ENCODE peak calls at places on chromosome X, in five cellular contexts. I, B, U, F and Y are unnamed samples. For H3K27me3, the result is how much of the 10 kb centered on the place peaks cover.

GRCh38 chrX:150935466-150935865 is 37.0 kb upstream of the CD99L2 start:
- DNase-seq in I (no peak), B (no peak), F (no peak), U (no peak), Y (peak)

GRCh38 chrX:110394653-110395052 is 36.0 kb downstream of the RTL9 start:
- DNase-seq in B (no peak), U (no peak), I (no peak), F (no peak), Y (peak)

GRCh38 chrX:36626898-36627297 is 381.3 kb upstream of the FAM47C start:
- DNase-seq in I (no peak), F (no peak), B (no peak), U (no peak), Y (no peak)

GRCh38 chrX:3811331-3812311 is 98.2 kb upstream of the PRKX start:
- DNase-seq in I (no peak), B (peak), F (peak), U (peak), Y (peak)

GRCh38 chrX:150649096-150649870 is 43.9 kb upstream of the MTMR1 start:
- DNase-seq in I (peak), B (peak), F (peak), U (no peak), Y (peak)

GRCh38 chrX:2577844-2578444 is 77.2 kb upstream of the DHRSX start:
- DNase-seq in B (no peak), I (no peak), U (no peak), F (no peak), Y (no peak)

GRCh38 chrX:57286507-57287251 is at the start of gene FAAH2:
- DNase-seq in F (no peak), B (no peak), U (no peak), I (no peak), Y (peak)

GRCh38 chrX:140431521-140431920 is 73.3 kb downstream of the SOX3 start:
- DNase-seq in B (no peak), F (no peak), I (no peak), U (no peak), Y (peak)

GRCh38 chrX:120561634-120562568 is 1.1 kb upstream of the CUL4B start:
- DNase-seq in F (no peak), U (no peak), I (no peak), B (no peak), Y (no peak)

GRCh38 chrX:15242899-15243555 is 26.9 kb downstream of the ASB9 start:
- DNase-seq in F (no peak), U (peak), B (no peak), I (no peak), Y (peak)

GRCh38 chrX:81261576-81261975 is 59.7 kb downstream of the SH3BGRL start:
- DNase-seq in F (no peak), B (no peak), U (no peak), I (no peak), Y (peak)

GRCh38 chrX:68698955-68699354 is 51.5 kb downstream of the STARD8 start:
- DNase-seq in F (no peak), U (no peak), B (no peak), I (no peak), Y (no peak)

GRCh38 chrX:119790977-119791436 is 423 bp downstream of the RPL39 start:
- DNase-seq in I (peak), U (peak), B (no peak), F (no peak), Y (peak)

GRCh38 chrX:55451990-55452824 is at the start of gene MAGEH1:
- DNase-seq in F (peak), I (peak), U (peak), B (peak), Y (peak)

GRCh38 chrX:111410451-111410850 is 1.5 kb downstream of the DCX start:
- DNase-seq in B (no peak), I (no peak), U (peak), F (no peak), Y (no peak)

GRCh38 chrX:3659761-3660160 is 53.7 kb downstream of the PRKX start:
- DNase-seq in I (no peak), B (no peak), F (no peak), U (no peak), Y (no peak)

GRCh38 chrX:95063554-95063953 is 1389.5 kb downstream of the FAM133A start:
- DNase-seq in F (no peak), I (no peak), U (no peak), B (no peak), Y (no peak)

GRCh38 chrX:51461053-51462050 is 35.0 kb downstream of the NUDT11 start:
- DNase-seq in B (no peak), U (peak), I (no peak), F (peak), Y (peak)

GRCh38 chrX:124332481-124333424 is at the start of gene TEX13D:
- DNase-seq in I (no peak), B (no peak), F (no peak), U (no peak), Y (no peak)

GRCh38 chrX:14963447-14964236 is 90.4 kb downstream of the MOSPD2 start:
- DNase-seq in U (no peak), B (no peak), F (no peak), I (no peak), Y (peak)

GRCh38 chrX:25442501-25442900 is 426.7 kb upstream of the ARX start:
- DNase-seq in B (no peak), F (no peak), I (no peak), U (no peak), Y (peak)

GRCh38 chrX:10030570-10030969 is 63.4 kb downstream of the CLDN34 start:
- DNase-seq in U (no peak), B (no peak), F (no peak), I (no peak), Y (peak)

GRCh38 chrX:96102997-96103396 is 581.6 kb upstream of the DIAPH2 start:
- DNase-seq in U (no peak), F (no peak), B (no peak), I (peak), Y (no peak)

GRCh38 chrX:105738162-105738561 is 84.2 kb upstream of the NRK start:
- DNase-seq in F (no peak), U (no peak), I (no peak), B (no peak), Y (no peak)

GRCh38 chrX:148649145-148649645 is 148.8 kb downstream of the AFF2 start:
- DNase-seq in U (no peak), B (no peak), F (no peak), I (no peak), Y (no peak)

GRCh38 chrX:68571292-68572256 is 72.7 kb downstream of the YIPF6 start:
- DNase-seq in F (no peak), I (no peak), B (no peak), U (no peak), Y (peak)

GRCh38 chrX:68827848-68828562 is 816 bp upstream of the EFNB1 start:
- DNase-seq in F (peak), B (peak), I (peak), U (peak), Y (peak)

GRCh38 chrX:108018659-108019381 is 26.0 kb upstream of the VSIG1 start:
- DNase-seq in B (no peak), U (no peak), F (no peak), I (no peak), Y (no peak)

GRCh38 chrX:70442224-70442623 is 2.4 kb upstream of the DLG3 start:
- DNase-seq in I (no peak), B (no peak), F (no peak), U (no peak), Y (no peak)

DNA sequence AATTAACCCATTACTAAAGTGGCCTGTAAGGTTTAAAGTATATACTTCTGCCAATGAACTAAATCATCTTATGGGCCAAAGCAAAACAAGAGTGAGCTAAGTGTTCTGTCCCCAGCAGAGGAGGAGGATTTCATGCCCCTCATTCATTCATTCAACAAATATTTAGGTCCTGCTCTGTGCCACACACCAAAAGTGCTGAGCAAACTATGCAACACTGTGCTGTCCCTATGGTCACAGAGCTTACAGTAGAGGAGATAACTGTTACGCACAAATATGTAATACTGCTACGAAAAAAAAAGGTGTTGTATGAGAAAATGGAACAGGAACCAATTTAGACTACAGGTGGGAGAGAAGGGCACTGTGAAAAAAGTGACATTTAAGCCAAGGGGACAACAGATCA is 1.7 kb downstream of the SH3KBP1 start:
- DNase-seq in U (no peak), F (no peak), I (no peak), B (no peak), Y (no peak)
- H3K4me3 ChIP-seq in U (peak), F (no peak), I (no peak), B (no peak), Y (no peak)

GRCh38 chrX:153881281-153881680 is 4.7 kb downstream of the L1CAM start:
- DNase-seq in F (no peak), U (no peak), B (no peak), I (no peak), Y (no peak)

GRCh38 chrX:153882086-153882498 is 3.9 kb downstream of the L1CAM start:
- DNase-seq in B (no peak), U (peak), I (no peak), F (no peak), Y (no peak)

GRCh38 chrX:153884136-153885076 is 1.6 kb downstream of the L1CAM start:
- DNase-seq in I (no peak), U (no peak), B (no peak), F (no peak), Y (peak)

GRCh38 chrX:153883163-153883843 is 2.7 kb downstream of the L1CAM start:
- DNase-seq in B (no peak), I (no peak), U (no peak), F (no peak), Y (no peak)

DNA sequence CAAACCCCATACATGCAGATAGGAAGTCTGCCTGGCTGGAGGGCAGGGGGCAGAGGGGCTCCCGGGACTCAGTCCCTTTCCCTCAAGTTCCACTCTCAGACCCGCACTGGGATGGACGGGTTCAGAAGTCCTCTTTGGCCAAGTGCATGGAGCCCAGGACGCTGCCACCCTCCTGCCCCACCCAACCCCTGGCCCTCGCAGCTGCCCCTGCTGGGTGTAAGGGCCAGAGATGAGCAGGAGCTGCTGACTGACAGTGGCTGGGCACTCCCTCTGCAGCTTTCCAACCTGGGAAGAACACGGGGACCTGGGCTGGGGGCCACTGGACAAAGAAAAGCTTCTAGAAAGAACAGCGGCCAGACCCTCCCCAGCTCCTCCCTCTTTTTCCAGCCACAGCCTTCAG is 3.4 kb downstream of the L1CAM start:
- DNase-seq in F (no peak), I (no peak), U (no peak), B (no peak), Y (no peak)
- H3K27me3 ChIP-seq in F (under half), I (half or more), U (under half), B (under half), Y (under half)

DNA sequence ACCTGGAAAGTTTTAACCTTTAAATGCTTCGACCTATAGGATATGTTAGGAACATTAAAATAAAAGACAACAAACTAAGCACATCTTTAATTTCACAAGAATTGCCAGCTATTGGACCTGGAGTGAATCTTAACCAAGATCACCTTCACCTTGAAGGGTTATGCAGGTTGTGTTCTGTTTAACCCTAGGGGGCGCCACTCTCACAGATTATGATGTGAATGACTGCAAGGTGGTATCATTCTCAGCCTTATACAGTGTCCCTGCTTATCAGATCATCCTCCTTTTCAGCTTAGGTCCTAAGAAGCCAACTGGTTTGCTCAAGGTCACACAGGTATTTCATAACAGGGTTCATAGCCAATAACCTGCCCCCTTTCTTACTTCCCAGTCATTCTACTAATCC is 23.5 kb downstream of the INTS6L start:
- DNase-seq in I (no peak), U (no peak), B (no peak), F (no peak), Y (no peak)
- TF ChIP-seq CTCF in I (no peak), U (peak), B (no peak), F (no peak), Y (no peak)

DNA sequence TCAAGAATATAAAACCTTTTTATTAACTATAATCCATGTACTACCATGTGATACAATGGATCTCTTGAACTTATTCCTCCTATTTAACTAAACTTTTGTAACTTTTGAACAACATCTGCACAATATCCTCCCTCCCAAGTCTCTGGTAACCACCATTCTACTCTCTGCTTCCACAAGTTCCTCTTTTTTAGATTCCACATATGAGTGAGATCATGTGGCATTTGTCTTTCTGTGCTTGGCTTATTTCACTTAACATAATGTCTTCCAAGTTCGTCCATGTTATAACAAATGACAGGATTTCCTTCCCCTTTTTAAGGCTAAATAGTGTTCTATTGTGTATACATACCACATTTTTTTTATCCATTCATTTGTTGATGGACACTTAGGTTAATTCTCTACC is 28.1 kb downstream of the DCAF8L1 start:
- DNase-seq in F (no peak), U (no peak), I (no peak), B (no peak), Y (no peak)
- H3K4me3 ChIP-seq in F (no peak), U (no peak), I (no peak), B (no peak), Y (no peak)